ENCODE peak calls at places on chromosomes 16 and 17, in nine cellular contexts. J is NCI-H1092 treated with DMSO at 0.1 percent for 48 hours; B is activated T-cell treated with anti-CD3 and anti-CD28 coated beads, Interleukin-2, amount 50 U/mL, for 48 hours; X is activated gamma-delta T cell treated with anti-CD3 and anti-CD28 coated beads, Interleukin-2, amount 50 U/mL, for 16 hours; M is activated CD8-positive, alpha-beta memory T cell treated with anti-CD3 and anti-CD28 coated beads for 48 hours; C is amygdala; G is esophagus squamous epithelium; Z is lower leg skin; N is uterus. K is an unnamed sample.

GRCh38 chr17:71870546-71870862 is 250.3 kb upstream of the SOX9 start:
- DNase-seq in X (no peak), M (no peak), N (no peak), B (no peak), G (no peak), J (no peak), C (no peak), Z (no peak), K (no peak)

GRCh38 chr17:17108681-17109049 is 66.4 kb downstream of the MPRIP start:
- DNase-seq in J (no peak), C (peak), G (no peak), N (no peak), B (no peak), M (no peak), X (no peak), Z (no peak), K (no peak)

GRCh38 chr17:17913695-17914332 is 58.4 kb downstream of the TOM1L2 start:
- DNase-seq in Z (peak), N (peak), M (no peak), G (no peak), C (peak), B (peak), X (peak), J (no peak), K (no peak)

GRCh38 chr17:37488607-37489196 is 989 bp upstream of the DUSP14 start:
- DNase-seq in G (no peak), M (peak), J (peak), X (peak), B (peak), C (peak), N (peak), Z (peak), K (peak)

GRCh38 chr17:57984936-57985674 is 2.9 kb downstream of the VEZF1 start:
- DNase-seq in Z (no peak), B (no peak), J (no peak), N (no peak), X (no peak), G (no peak), M (no peak), C (no peak), K (no peak)

GRCh38 chr17:66562119-66562518 is 259.7 kb downstream of the PRKCA start:
- DNase-seq in N (no peak), Z (no peak), M (no peak), B (no peak), X (no peak), J (no peak), G (no peak), C (no peak), K (no peak)

GRCh38 chr17:6454495-6455320 is 10.5 kb downstream of the PIMREG start:
- DNase-seq in B (no peak), X (no peak), C (no peak), G (no peak), M (no peak), J (no peak), Z (no peak), N (no peak), K (no peak)

GRCh38 chr16:55051571-55051970 is 120.9 kb downstream of the IRX5 start:
- DNase-seq in B (no peak), J (no peak), Z (peak), C (no peak), N (no peak), M (no peak), X (no peak), G (no peak), K (no peak)

GRCh38 chr16:88337021-88337420 is 45.7 kb upstream of the ZNF469 start:
- DNase-seq in B (no peak), N (no peak), G (no peak), C (no peak), M (no peak), J (no peak), Z (no peak), X (no peak), K (no peak)

GRCh38 chr16:73176577-73177013 is 128.7 kb upstream of the ZFHX3 start:
- DNase-seq in C (no peak), J (no peak), Z (no peak), B (no peak), M (no peak), N (no peak), G (no peak), X (no peak), K (no peak)

K was measured in LNCaP clone FGC.